ENCODE peak calls at places on chromosomes 2 and 18, in nine cellular contexts. R is heart left ventricle, K is ovary, B is heart right ventricle, C is cardiac muscle cell, S is lung, W is H9, O is uterus, Q is adrenal gland. X is an unnamed sample.

GRCh38 chr2:174439323-174439722 is 43.8 kb downstream of the SCRN3 start:
- DNase-seq in R (no peak), K (no peak), O (no peak), Q (no peak), C (no peak), S (no peak), B (no peak), W (no peak), X (no peak)

GRCh38 chr18:12336887-12337286 is 28.8 kb downstream of the TUBB6 start:
- DNase-seq in K (no peak), O (no peak), Q (no peak), S (no peak), R (no peak), C (peak; percentile 22), W (no peak), B (no peak), X (peak; percentile 68)

GRCh38 chr18:45627204-45627526 is 11.9 kb downstream of the SLC14A2 start:
- DNase-seq in R (no peak), S (no peak), Q (no peak), W (no peak), O (no peak), B (no peak), K (no peak), C (no peak), X (no peak)

GRCh38 chr2:186755066-186755465 is 61.2 kb downstream of the FAM171B start:
- DNase-seq in R (no peak), K (no peak), B (no peak), O (no peak), Q (no peak), S (no peak), W (no peak), C (no peak), X (no peak)

GRCh38 chr2:238157506-238158017 is 1.2 kb upstream of the ERFE start:
- DNase-seq in O (no peak), W (no peak), R (peak; percentile 11), K (no peak), C (no peak), S (no peak), B (peak; percentile 3), Q (no peak), X (no peak)

GRCh38 chr2:119423811-119424210 is 7.8 kb upstream of the TMEM37 start:
- DNase-seq in Q (no peak), O (no peak), R (no peak), B (no peak), K (no peak), C (no peak), S (no peak), W (no peak), X (no peak)

GRCh38 chr2:28155627-28156026 is 237.0 kb upstream of the FOSL2 start:
- DNase-seq in R (no peak), B (no peak), K (no peak), S (no peak), C (no peak), O (no peak), W (no peak), Q (no peak), X (peak; percentile 63)

GRCh38 chr18:58639751-58640427 is 11.0 kb upstream of the ALPK2 start:
- DNase-seq in K (no peak), O (no peak), S (no peak), B (no peak), Q (no peak), W (no peak), C (no peak), R (no peak), X (no peak)

GRCh38 chr18:57437782-57438668 is 2.9 kb downstream of the ONECUT2 start:
- DNase-seq in K (no peak), C (peak; percentile 87), S (no peak), B (no peak), R (peak; percentile 49), O (no peak), W (peak; percentile 92), Q (peak; percentile 73), X (peak; percentile 73)

GRCh38 chr2:129740504-129740903 is 239.0 kb upstream of the RAB6C start:
- DNase-seq in W (no peak), Q (peak; percentile 23), C (no peak), S (no peak), K (no peak), R (no peak), B (no peak), O (no peak), X (no peak)

GRCh38 chr2:112031473-112031872 is 23.6 kb upstream of the TMEM87B start:
- DNase-seq in C (no peak), R (no peak), K (peak; percentile 30), O (no peak), Q (no peak), S (no peak), W (peak; percentile 49), B (no peak), X (no peak)

GRCh38 chr2:233838251-233838650 is 16.1 kb downstream of the HJURP start:
- DNase-seq in O (no peak), B (no peak), C (no peak), R (no peak), K (no peak), W (no peak), Q (peak; percentile 21), S (no peak), X (no peak)

GRCh38 chr2:123659120-123659519 is 366.0 kb upstream of the CNTNAP5 start:
- DNase-seq in B (no peak), Q (no peak), C (no peak), R (no peak), S (no peak), O (no peak), K (no peak), W (no peak), X (no peak)

GRCh38 chr18:10367846-10368245 is 86.6 kb upstream of the APCDD1 start:
- DNase-seq in B (no peak), R (no peak), S (no peak), Q (no peak), W (no peak), C (no peak), O (no peak), K (no peak), X (no peak)

GRCh38 chr2:96913398-96914202 is 43.7 kb upstream of the SEMA4C start:
- DNase-seq in Q (peak; percentile 57), O (no peak), S (no peak), K (no peak), W (no peak), C (no peak), B (no peak), R (peak; percentile 50), X (no peak)

GRCh38 chr2:23791030-23791429 is 135.9 kb downstream of the ATAD2B start:
- DNase-seq in Q (no peak), O (no peak), B (no peak), R (no peak), W (no peak), K (no peak), C (no peak), S (no peak), X (no peak)

DNA sequence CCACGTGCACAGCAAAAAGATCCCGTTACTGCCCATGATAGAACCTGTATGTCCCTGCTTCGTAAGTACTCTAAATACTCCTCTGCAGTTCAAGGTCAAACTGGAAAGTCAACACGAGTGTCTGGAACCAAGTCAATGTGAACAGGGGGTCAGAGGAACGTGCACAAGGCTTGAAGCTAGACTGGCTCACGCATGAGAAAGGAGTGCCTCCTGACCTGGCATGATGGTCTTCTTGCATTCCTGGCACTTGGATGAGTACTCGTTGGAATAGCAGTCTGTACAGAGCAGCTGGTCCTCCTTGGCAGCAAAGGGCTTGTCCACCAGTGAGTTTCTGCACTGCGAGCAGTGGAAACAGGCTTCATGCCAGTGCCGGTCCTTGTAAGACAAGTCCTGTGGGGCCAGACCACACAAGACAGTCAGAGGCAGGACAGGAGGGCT is 25.5 kb downstream of the FHL2 start:
- DNase-seq in O (peak; percentile 52), W (no peak), Q (peak; percentile 77), S (no peak), C (no peak), R (peak; percentile 76), K (peak; percentile 85), B (peak; percentile 63), X (no peak)
- H3K4me1 ChIP-seq in O (no peaks in the 10 kb centered on the region), W (no peaks in the 10 kb centered on the region), Q (peaks cover 39% of the 10 kb centered on the region), S (peaks cover 7% of the 10 kb centered on the region), C (peaks cover 39% of the 10 kb centered on the region), R (peaks cover 92% of the 10 kb centered on the region), K (peaks cover 41% of the 10 kb centered on the region), B (peaks cover 62% of the 10 kb centered on the region), X (peaks cover 33% of the 10 kb centered on the region)

GRCh38 chr2:230871361-230872150 is 6.8 kb downstream of the ITM2C start:
- DNase-seq in K (no peak), R (peak; percentile 25), C (no peak), Q (peak; percentile 45), B (no peak), S (no peak), O (no peak), W (no peak), X (no peak)

GRCh38 chr2:230868151-230868946 is 3.6 kb downstream of the ITM2C start:
- DNase-seq in K (no peak), R (no peak), W (peak; percentile 76), Q (no peak), O (no peak), S (no peak), C (peak; percentile 77), B (no peak), X (no peak)

GRCh38 chr2:230868947-230869690 is 4.4 kb downstream of the ITM2C start:
- DNase-seq in B (no peak), O (no peak), Q (no peak), C (no peak), W (no peak), R (peak; percentile 19), S (no peak), K (no peak), X (no peak)

GRCh38 chr2:230870544-230871360 is 6.0 kb downstream of the ITM2C start:
- DNase-seq in S (no peak), Q (peak; percentile 52), O (no peak), B (no peak), W (no peak), C (peak; percentile 66), K (no peak), R (peak; percentile 19), X (peak; percentile 79)

GRCh38 chr2:230869691-230870543 is 5.2 kb downstream of the ITM2C start:
- DNase-seq in K (no peak), O (no peak), B (no peak), C (no peak), Q (peak; percentile 50), S (no peak), R (no peak), W (no peak), X (no peak)
- H3K4me1 ChIP-seq in K (peaks cover 5% of the 10 kb centered on the region), O (peaks cover 10% of the 10 kb centered on the region), B (peaks cover 49% of the 10 kb centered on the region), C (peaks cover 64% of the 10 kb centered on the region), Q (peaks cover 21% of the 10 kb centered on the region), S (no peaks in the 10 kb centered on the region), R (peaks cover 57% of the 10 kb centered on the region), W (peaks cover 16% of the 10 kb centered on the region), X (peaks cover 44% of the 10 kb centered on the region)

DNA sequence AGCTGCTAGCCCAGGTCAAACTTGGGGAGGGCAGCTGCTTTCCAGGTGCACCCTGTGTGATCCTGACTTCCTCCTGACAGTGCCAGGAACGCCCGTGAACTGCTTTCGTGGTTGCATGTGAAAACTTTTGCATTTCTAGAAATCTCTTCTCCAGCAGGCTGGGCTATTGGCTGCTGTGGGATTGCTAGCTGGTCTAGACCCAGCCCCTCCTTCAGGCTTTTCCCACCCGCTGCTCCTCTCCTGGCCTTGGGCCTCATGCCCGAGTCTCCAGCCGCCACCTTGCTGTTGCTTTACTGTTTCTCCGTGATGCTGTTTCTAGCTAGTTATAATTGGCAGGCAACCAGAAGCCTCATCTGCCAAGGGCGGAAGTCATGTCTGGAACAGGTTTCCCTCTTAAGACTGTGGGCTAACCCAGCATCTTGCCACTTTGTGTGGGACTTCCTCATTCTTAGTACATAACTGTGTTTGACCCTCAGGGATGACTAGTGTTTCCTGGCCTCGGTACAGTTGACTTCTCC is 27.0 kb upstream of the MGAT4A start:
- DNase-seq in Q (peak; percentile 89), R (peak; percentile 79), W (no peak), B (peak; percentile 43), C (no peak), O (peak; percentile 71), K (peak; percentile 68), S (peak; percentile 88), X (no peak)
- H3K4me1 ChIP-seq in Q (peaks cover 21% of the 10 kb centered on the region), R (peaks cover 20% of the 10 kb centered on the region), W (no peaks in the 10 kb centered on the region), B (peaks cover 71% of the 10 kb centered on the region), C (no peaks in the 10 kb centered on the region), O (peaks cover 6% of the 10 kb centered on the region), K (peaks cover 7% of the 10 kb centered on the region), S (no peaks in the 10 kb centered on the region), X (peaks cover 9% of the 10 kb centered on the region)

GRCh38 chr2:9972621-9973445 is 21.3 kb downstream of the GRHL1 start:
- DNase-seq in B (no peak), W (no peak), Q (no peak), S (no peak), K (no peak), O (no peak), C (no peak), R (no peak), X (no peak)
- H3K4me1 ChIP-seq in B (peaks cover 20% of the 10 kb centered on the region), W (no peaks in the 10 kb centered on the region), Q (peaks cover 9% of the 10 kb centered on the region), S (peaks cover 8% of the 10 kb centered on the region), K (peaks cover 4% of the 10 kb centered on the region), O (no peaks in the 10 kb centered on the region), C (peaks cover 42% of the 10 kb centered on the region), R (peaks cover 38% of the 10 kb centered on the region), X (peaks cover 7% of the 10 kb centered on the region)

X was measured in Caco-2.